ENCODE peak calls at places on chromosomes 11 and 22, in four cellular contexts. S is HCT116, M is GM23248, Q is fibroblast of lung. Y is an unnamed sample.

GRCh38 chr11:27622541-27623300 is 77.5 kb downstream of the BDNF start:
- DNase-seq in S (no peak), M (no peak), Q (no peak), Y (no peak)

GRCh38 chr11:70595452-70595851 is 197.1 kb downstream of the CTTN start:
- DNase-seq in S (no peak), Q (peak; percentile 41), M (no peak), Y (no peak)

GRCh38 chr22:29451863-29452262 is 13.5 kb downstream of the RFPL1 start:
- DNase-seq in S (no peak), Q (no peak), M (no peak), Y (no peak)

GRCh38 chr11:87603887-87604286 is 566.2 kb downstream of the TMEM135 start:
- DNase-seq in M (no peak), Q (no peak), S (no peak), Y (no peak)

GRCh38 chr11:123564225-123564624 is 90.2 kb downstream of the SCN3B start:
- DNase-seq in Q (no peak), S (no peak), M (no peak), Y (no peak)

GRCh38 chr11:17986007-17986710 is 26.7 kb downstream of the SERGEF start:
- DNase-seq in M (peak; percentile 94), Q (peak; percentile 83), S (peak; percentile 15), Y (peak; percentile 27)

GRCh38 chr22:20777420-20778177 is 3.7 kb downstream of the SERPIND1 start:
- DNase-seq in S (peak; percentile 70), M (peak; percentile 87), Q (peak; percentile 88), Y (peak; percentile 84)

GRCh38 chr11:62125316-62125715 is 1.5 kb downstream of the INCENP start:
- DNase-seq in M (peak; percentile 11), S (no peak), Q (no peak), Y (no peak)

GRCh38 chr11:128726464-128727139 is 32.7 kb downstream of the FLI1 start:
- DNase-seq in S (no peak), M (peak; percentile 24), Q (no peak), Y (no peak)

GRCh38 chr11:70073881-70074371 is 4.2 kb upstream of the ANO1 start:
- DNase-seq in S (no peak), Q (peak; percentile 90), M (peak; percentile 72), Y (no peak)

GRCh38 chr11:99865951-99866350 is 821.1 kb upstream of the ARHGAP42 start:
- DNase-seq in S (no peak), M (no peak), Q (peak; percentile 3), Y (no peak)

GRCh38 chr11:61281581-61282250 is 13.4 kb downstream of the VWCE start:
- DNase-seq in Q (peak; percentile 22), S (peak; percentile 32), M (peak; percentile 65), Y (peak; percentile 68)

GRCh38 chr11:41461057-41461681 is 1.7 kb upstream of the LRRC4C start:
- DNase-seq in S (peak; percentile 1), Q (no peak), M (peak; percentile 13), Y (peak; percentile 41)

GRCh38 chr22:23037429-23038333 is 32.6 kb upstream of the GNAZ start:
- DNase-seq in M (no peak), Q (no peak), S (no peak), Y (no peak)

GRCh38 chr11:16792426-16792825 is 54.0 kb downstream of the C11orf58 start:
- DNase-seq in M (peak; percentile 36), Q (peak; percentile 71), S (no peak), Y (no peak)

GRCh38 chr11:134120143-134120850 is 51.4 kb downstream of the JAM3 start:
- DNase-seq in M (peak; percentile 97), S (no peak), Q (peak; percentile 97), Y (peak; percentile 57)

GRCh38 chr22:41780714-41781507 is 19.6 kb upstream of the CCDC134 start:
- DNase-seq in S (no peak), Q (peak; percentile 50), M (peak; percentile 64), Y (peak; percentile 34)

GRCh38 chr11:66701432-66702240 is 23.9 kb upstream of the RBM4B start:
- DNase-seq in S (no peak), M (peak; percentile 11), Q (no peak), Y (peak; percentile 56)

GRCh38 chr11:83157755-83158473 is 983 bp downstream of the PCF11 start:
- DNase-seq in M (peak; percentile 82), Q (peak; percentile 49), S (no peak), Y (peak; percentile 75)

GRCh38 chr11:45857834-45858492 is 10.7 kb downstream of the CRY2 start:
- DNase-seq in S (no peak), Q (peak; percentile 95), M (peak; percentile 98), Y (peak; percentile 58)

GRCh38 chr11:122524532-122524882 is 131.0 kb upstream of the UBASH3B start:
- DNase-seq in Q (peak; percentile 8), S (no peak), M (peak; percentile 62), Y (peak; percentile 8)

GRCh38 chr11:35029979-35030378 is 109.0 kb upstream of the CD44 start:
- DNase-seq in Q (peak; percentile 90), S (no peak), M (peak; percentile 97), Y (no peak)

GRCh38 chr22:30277547-30278344 is 11.1 kb upstream of the OSM start:
- DNase-seq in S (no peak), M (peak; percentile 82), Q (peak; percentile 84), Y (peak; percentile 68)

GRCh38 chr11:117621226-117621625 is 175.8 kb downstream of the DSCAML1 start:
- DNase-seq in M (peak; percentile 35), Q (no peak), S (peak; percentile 8), Y (no peak)

GRCh38 chr11:58770627-58771457 is 39.1 kb upstream of the GLYAT start:
- DNase-seq in Q (peak; percentile 45), M (peak; percentile 91), S (peak; percentile 67), Y (no peak)

GRCh38 chr11:36247493-36247892 is 41.7 kb downstream of the COMMD9 start:
- DNase-seq in S (no peak), Q (no peak), M (no peak), Y (no peak)

GRCh38 chr11:78823588-78823987 is 248.9 kb upstream of the NARS2 start:
- DNase-seq in M (no peak), Q (no peak), S (no peak), Y (no peak)

GRCh38 chr11:27280131-27280530 is 82.9 kb downstream of the CCDC34 start:
- DNase-seq in S (no peak), M (peak; percentile 43), Q (no peak), Y (no peak)

GRCh38 chr22:46290121-46290842 is 6.4 kb upstream of the GTSE1 start:
- DNase-seq in S (no peak), M (no peak), Q (no peak), Y (no peak)

GRCh38 chr22:44880588-44881245 is 128.3 kb downstream of the ARHGAP8 start:
- DNase-seq in S (no peak), M (no peak), Q (no peak), Y (no peak)

GRCh38 chr11:44884056-44884455 is 66.6 kb downstream of the TP53I11 start:
- DNase-seq in S (no peak), Q (no peak), M (no peak), Y (peak; percentile 54)

DNA sequence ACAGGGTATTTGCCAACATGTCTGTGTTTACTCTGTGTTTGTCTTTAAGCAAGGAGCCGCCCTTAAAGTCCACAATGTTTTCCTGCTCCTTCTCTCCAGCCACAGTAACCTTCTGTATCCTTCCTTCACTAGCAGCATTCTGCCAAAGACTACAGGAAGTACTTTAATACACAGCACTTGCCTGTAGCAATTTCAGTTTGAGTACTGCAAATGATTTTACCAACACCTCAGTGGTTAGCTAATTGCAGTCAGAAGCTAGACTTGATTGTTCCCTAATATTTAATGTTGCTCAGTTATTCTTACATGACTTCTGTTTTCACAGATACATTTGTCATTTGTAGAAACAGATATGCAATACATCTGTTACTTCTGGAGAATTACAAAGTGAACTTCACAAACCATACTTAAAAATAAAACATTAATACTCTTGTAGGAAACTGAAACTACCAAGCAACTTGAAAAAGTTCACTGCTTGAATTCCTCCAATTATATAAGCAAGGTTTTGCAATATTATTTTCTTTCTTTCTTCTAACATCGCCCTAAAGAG is 69.1 kb downstream of the FCHSD2 start:
- DNase-seq in Q (peak; percentile 15), S (no peak), M (peak; percentile 43), Y (peak; percentile 29)
- TF ChIP-seq EZH2 in Q (no peak), S (no peak), M (no peak), Y (no peak)

DNA sequence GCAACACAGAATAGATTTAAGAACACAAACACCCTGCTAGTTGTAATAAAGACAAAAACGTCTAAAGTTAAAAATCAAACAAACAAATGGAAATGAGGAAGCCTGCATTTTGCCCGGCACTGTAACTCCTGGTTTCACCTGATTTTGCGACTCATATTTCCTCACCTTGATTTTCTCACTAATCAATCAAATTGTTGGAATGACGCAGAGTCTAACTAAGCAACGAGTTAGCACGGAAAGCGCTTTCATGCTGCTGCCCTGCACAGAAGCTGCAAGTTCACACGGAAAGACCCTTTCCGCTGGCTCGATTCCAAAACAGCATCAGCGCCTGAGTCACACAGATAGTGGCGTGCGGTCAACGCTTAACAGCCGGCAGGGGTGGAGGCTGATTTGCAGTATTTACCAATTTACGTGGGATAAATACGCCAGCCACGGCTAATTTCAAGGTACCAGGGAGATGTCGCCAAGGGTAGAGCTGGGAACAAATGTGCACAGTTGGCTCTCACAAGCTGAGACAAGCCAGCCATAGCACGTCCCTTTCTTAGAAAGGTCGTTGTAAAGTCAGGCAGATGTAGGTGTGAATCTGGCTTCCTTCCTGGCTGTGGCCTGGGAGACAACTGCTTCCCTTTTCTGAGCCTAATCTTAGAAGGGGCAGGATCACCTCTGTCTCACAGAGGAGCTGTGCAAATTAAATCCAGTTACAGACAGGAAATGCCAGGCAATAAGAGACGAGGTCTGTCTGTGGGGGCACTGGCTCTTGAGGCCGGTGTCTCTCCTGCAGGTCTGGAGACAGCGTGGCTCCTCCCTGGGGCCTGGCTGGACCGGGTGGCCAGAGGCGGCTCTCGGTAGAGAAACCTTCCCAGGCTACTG is 76.9 kb upstream of the TTLL12 start:
- DNase-seq in Q (peak; percentile 91), S (peak; percentile 48), M (peak; percentile 70), Y (peak; percentile 84)
- TF ChIP-seq EZH2 in Q (no peak), S (no peak), M (no peak), Y (no peak)

GRCh38 chr11:1572200-1573076 is at the start of gene DUSP8:
- DNase-seq in M (peak; percentile 93), S (peak; percentile 53), Q (peak; percentile 74), Y (peak; percentile 97)

GRCh38 chr11:1573847-1574255 is 1.8 kb upstream of the DUSP8 start:
- DNase-seq in Q (no peak), S (peak; percentile 39), M (no peak), Y (no peak)

GRCh38 chr11:1574256-1575242 is 2.5 kb upstream of the DUSP8 start:
- DNase-seq in Q (peak; percentile 16), S (no peak), M (peak; percentile 74), Y (peak; percentile 82)

GRCh38 chr11:1571760-1572199 is 291 bp downstream of the DUSP8 start:
- DNase-seq in Q (no peak), S (no peak), M (no peak), Y (no peak)

GRCh38 chr11:1573077-1573846 is 1.2 kb upstream of the DUSP8 start:
- DNase-seq in S (no peak), M (no peak), Q (no peak), Y (no peak)
- TF ChIP-seq EZH2 in S (no peak), M (peak; percentile 47), Q (peak; percentile 95), Y (peak; percentile 58)

GRCh38 chr11:2420502-2421225 is 20.1 kb downstream of the TSSC4 start:
- DNase-seq in S (peak; percentile 40), M (peak; percentile 85), Q (peak; percentile 43), Y (peak; percentile 90)
- TF ChIP-seq EZH2 in S (no peak), M (no peak), Q (no peak), Y (no peak)

GRCh38 chr11:110525883-110526282 is 96.1 kb downstream of the FDX1 start:
- DNase-seq in M (peak; percentile 87), S (no peak), Q (peak; percentile 93), Y (peak; percentile 16)

GRCh38 chr11:110526323-110526722 is 96.6 kb downstream of the FDX1 start:
- DNase-seq in S (no peak), M (no peak), Q (no peak), Y (no peak)

GRCh38 chr11:110531056-110531756 is 101.5 kb downstream of the FDX1 start:
- DNase-seq in Q (peak; percentile 20), S (no peak), M (peak; percentile 49), Y (no peak)

GRCh38 chr11:110527146-110527545 is 97.4 kb downstream of the FDX1 start:
- DNase-seq in S (no peak), Q (peak; percentile 74), M (peak; percentile 63), Y (no peak)

GRCh38 chr11:110529043-110529442 is 99.3 kb downstream of the FDX1 start:
- DNase-seq in Q (no peak), M (peak; percentile 17), S (peak; percentile 27), Y (no peak)
- TF ChIP-seq EZH2 in Q (no peak), M (no peak), S (no peak), Y (no peak)